ENCODE peak calls at places on chromosomes 16 and 17, in ten cellular contexts. One of them, this sample, is unnamed.

GRCh38 chr16:83940630-83941378 is 12.2 kb upstream of the OSGIN1 start:
- DNase-seq in GM13976: no peak
- DNase-seq in astrocyte of the spinal cord: no peak
- DNase-seq in activated CD8-positive, alpha-beta memory T cell treated with anti-CD3 and anti-CD28 coated beads for 4 hours: no peak
- DNase-seq in DMS53: peak
- DNase-seq in myocyte: no peak
- DNase-seq in fibroblast of the conjunctiva: no peak
- DNase-seq in GM23338: peak
- DNase-seq in cardiac muscle cell: no peak
- DNase-seq in body of pancreas: no peak
- DNase-seq in this sample: no peak

GRCh38 chr17:18258356-18259038 is at the start of gene FLII:
- DNase-seq in GM13976: peak
- DNase-seq in astrocyte of the spinal cord: no peak
- DNase-seq in activated CD8-positive, alpha-beta memory T cell treated with anti-CD3 and anti-CD28 coated beads for 4 hours: no peak
- DNase-seq in DMS53: peak
- DNase-seq in myocyte: peak
- DNase-seq in fibroblast of the conjunctiva: no peak
- DNase-seq in GM23338: peak
- DNase-seq in cardiac muscle cell: peak
- DNase-seq in body of pancreas: peak
- DNase-seq in this sample: peak

GRCh38 chr17:43772877-43773648 is 5.7 kb downstream of the DUSP3 start:
- DNase-seq in GM13976: no peak
- DNase-seq in astrocyte of the spinal cord: no peak
- DNase-seq in activated CD8-positive, alpha-beta memory T cell treated with anti-CD3 and anti-CD28 coated beads for 4 hours: no peak
- DNase-seq in DMS53: no peak
- DNase-seq in myocyte: no peak
- DNase-seq in fibroblast of the conjunctiva: no peak
- DNase-seq in GM23338: no peak
- DNase-seq in cardiac muscle cell: no peak
- DNase-seq in body of pancreas: no peak
- DNase-seq in this sample: no peak

GRCh38 chr17:80892019-80892855 is 99.4 kb upstream of the CHMP6 start:
- DNase-seq in GM13976: peak
- DNase-seq in astrocyte of the spinal cord: peak
- DNase-seq in activated CD8-positive, alpha-beta memory T cell treated with anti-CD3 and anti-CD28 coated beads for 4 hours: peak
- DNase-seq in DMS53: no peak
- DNase-seq in myocyte: peak
- DNase-seq in fibroblast of the conjunctiva: peak
- DNase-seq in GM23338: no peak
- DNase-seq in cardiac muscle cell: peak
- DNase-seq in body of pancreas: no peak
- DNase-seq in this sample: peak

GRCh38 chr17:42177684-42178083 is 3.3 kb downstream of the KCNH4 start:
- DNase-seq in GM13976: no peak
- DNase-seq in astrocyte of the spinal cord: no peak
- DNase-seq in activated CD8-positive, alpha-beta memory T cell treated with anti-CD3 and anti-CD28 coated beads for 4 hours: no peak
- DNase-seq in DMS53: peak
- DNase-seq in myocyte: no peak
- DNase-seq in fibroblast of the conjunctiva: no peak
- DNase-seq in GM23338: no peak
- DNase-seq in cardiac muscle cell: no peak
- DNase-seq in body of pancreas: no peak
- DNase-seq in this sample: no peak

GRCh38 chr17:64171041-64171440 is 41.1 kb upstream of the ERN1 start:
- DNase-seq in GM13976: no peak
- DNase-seq in astrocyte of the spinal cord: no peak
- DNase-seq in activated CD8-positive, alpha-beta memory T cell treated with anti-CD3 and anti-CD28 coated beads for 4 hours: no peak
- DNase-seq in DMS53: no peak
- DNase-seq in myocyte: no peak
- DNase-seq in fibroblast of the conjunctiva: no peak
- DNase-seq in GM23338: no peak
- DNase-seq in cardiac muscle cell: no peak
- DNase-seq in body of pancreas: no peak
- DNase-seq in this sample: no peak

GRCh38 chr16:30356401-30357084 is 1.4 kb upstream of the CD2BP2 start:
- DNase-seq in GM13976: no peak
- DNase-seq in astrocyte of the spinal cord: no peak
- DNase-seq in activated CD8-positive, alpha-beta memory T cell treated with anti-CD3 and anti-CD28 coated beads for 4 hours: no peak
- DNase-seq in DMS53: peak
- DNase-seq in myocyte: peak
- DNase-seq in fibroblast of the conjunctiva: no peak
- DNase-seq in GM23338: no peak
- DNase-seq in cardiac muscle cell: no peak
- DNase-seq in body of pancreas: no peak
- DNase-seq in this sample: no peak

GRCh38 chr16:64865037-64865696 is 256.7 kb downstream of the CDH11 start:
- DNase-seq in GM13976: no peak
- DNase-seq in astrocyte of the spinal cord: peak
- DNase-seq in activated CD8-positive, alpha-beta memory T cell treated with anti-CD3 and anti-CD28 coated beads for 4 hours: no peak
- DNase-seq in DMS53: no peak
- DNase-seq in myocyte: peak
- DNase-seq in fibroblast of the conjunctiva: no peak
- DNase-seq in GM23338: no peak
- DNase-seq in cardiac muscle cell: no peak
- DNase-seq in body of pancreas: no peak
- DNase-seq in this sample: no peak

GRCh38 chr16:50981951-50982350 is 169.1 kb downstream of the SALL1 start:
- DNase-seq in GM13976: no peak
- DNase-seq in astrocyte of the spinal cord: no peak
- DNase-seq in activated CD8-positive, alpha-beta memory T cell treated with anti-CD3 and anti-CD28 coated beads for 4 hours: no peak
- DNase-seq in DMS53: no peak
- DNase-seq in myocyte: no peak
- DNase-seq in fibroblast of the conjunctiva: no peak
- DNase-seq in GM23338: no peak
- DNase-seq in cardiac muscle cell: no peak
- DNase-seq in body of pancreas: no peak
- DNase-seq in this sample: no peak

GRCh38 chr16:1533443-1533951 is at the start of gene TMEM204:
- DNase-seq in GM13976: no peak
- DNase-seq in astrocyte of the spinal cord: peak
- DNase-seq in activated CD8-positive, alpha-beta memory T cell treated with anti-CD3 and anti-CD28 coated beads for 4 hours: no peak
- DNase-seq in DMS53: no peak
- DNase-seq in myocyte: no peak
- DNase-seq in fibroblast of the conjunctiva: peak
- DNase-seq in GM23338: peak
- DNase-seq in cardiac muscle cell: no peak
- DNase-seq in body of pancreas: peak
- DNase-seq in this sample: peak